ENCODE peak calls at places on chromosomes 4 and X, in six cellular contexts. S is heart left ventricle; U is activated gamma-delta T cell; D is CD4-positive, alpha-beta memory T cell; L is uterus; H is T-cell. V is an unnamed sample.
A peak's percentile ranks its signal among the peaks of the same experiment; 100 is the strongest.

GRCh38 chrX:80808160-80808735 is 1.4 kb downstream of the BRWD3 start:
- DNase-seq in S (peak; percentile 75), U (peak; percentile 1), D (peak; percentile 80), L (peak; percentile 78), H (peak; percentile 60), V (peak; percentile 75)

GRCh38 chr4:163515198-163515597 is 20.7 kb downstream of the TMA16 start:
- DNase-seq in S (no peak), U (no peak), D (no peak), L (no peak), H (no peak), V (no peak)

GRCh38 chr4:140233811-140234696 is 80.1 kb upstream of the MAML3 start:
- DNase-seq in S (no peak), U (no peak), D (no peak), L (peak; percentile 50), H (no peak), V (no peak)

GRCh38 chr4:93828830-93829530 is 427 bp downstream of the ATOH1 start:
- DNase-seq in S (peak; percentile 59), U (no peak), D (no peak), L (no peak), H (no peak), V (peak; percentile 54)

GRCh38 chr4:11028334-11028733 is 343.8 kb upstream of the CLNK start:
- DNase-seq in S (no peak), U (no peak), D (no peak), L (no peak), H (no peak), V (no peak)

GRCh38 chrX:1778817-1779216 is 164.0 kb downstream of the ASMT start:
- DNase-seq in S (no peak), U (no peak), D (no peak), L (no peak), H (no peak), V (no peak)

GRCh38 chrX:7815166-7815565 is 27.8 kb upstream of the VCX start:
- DNase-seq in S (no peak), U (no peak), D (no peak), L (no peak), H (no peak), V (no peak)

GRCh38 chr4:7202391-7202790 is 10.1 kb downstream of the SORCS2 start:
- DNase-seq in S (no peak), U (no peak), D (no peak), L (peak; percentile 0), H (no peak), V (no peak)

GRCh38 chr4:137417676-137418075 is 114.6 kb downstream of the PCDH18 start:
- DNase-seq in S (no peak), U (no peak), D (no peak), L (no peak), H (no peak), V (peak; percentile 33)

GRCh38 chr4:15375707-15376106 is 52.1 kb upstream of the C1QTNF7 start:
- DNase-seq in S (no peak), U (no peak), D (no peak), L (no peak), H (no peak), V (no peak)

V was measured in NCI-H2171 treated with DMSO at 0.1 percent for 48 hours.